ENCODE peak calls at places on chromosomes 12 and 14, in six cellular contexts. S, U, W, T, X and L are unnamed samples.
A peak's percentile ranks its signal among the peaks of the same experiment; 100 is the strongest.

GRCh38 chr12:31991146-31991545 is 31.9 kb downstream of the RESF1 start:
- DNase-seq in S (no peak), U (no peak), W (no peak), T (no peak), X (no peak), L (no peak)

GRCh38 chr12:49959570-49960473 is 1.9 kb upstream of the AQP5 start:
- DNase-seq in S (no peak), U (peak; percentile 64), W (peak; percentile 44), T (no peak), X (no peak), L (peak; percentile 88)

GRCh38 chr14:85416771-85417170 is 113.2 kb upstream of the FLRT2 start:
- DNase-seq in S (no peak), U (peak; percentile 85), W (no peak), T (no peak), X (no peak), L (peak; percentile 44)

GRCh38 chr12:15698377-15698867 is 90.8 kb downstream of the EPS8 start:
- DNase-seq in S (no peak), U (peak; percentile 59), W (no peak), T (no peak), X (no peak), L (no peak)

GRCh38 chr14:61288720-61289119 is 7.6 kb upstream of the TMEM30B start:
- DNase-seq in S (no peak), U (no peak), W (no peak), T (no peak), X (no peak), L (no peak)

GRCh38 chr12:12837025-12837872 is 24.1 kb downstream of the DDX47 start:
- DNase-seq in S (no peak), U (peak; percentile 86), W (no peak), T (no peak), X (no peak), L (peak; percentile 63)

GRCh38 chr14:54572316-54572715 is 5.4 kb downstream of the SAMD4A start:
- DNase-seq in S (no peak), U (peak; percentile 40), W (no peak), T (no peak), X (no peak), L (no peak)

GRCh38 chr14:42869681-42870080 is 1263.0 kb downstream of the LRFN5 start:
- DNase-seq in S (no peak), U (no peak), W (no peak), T (no peak), X (no peak), L (no peak)

GRCh38 chr12:1529228-1529861 is 65.0 kb downstream of the FBXL14 start:
- DNase-seq in S (no peak), U (no peak), W (no peak), T (no peak), X (no peak), L (no peak)

GRCh38 chr12:66584673-66585072 is 94.2 kb downstream of the GRIP1 start:
- DNase-seq in S (no peak), U (no peak), W (no peak), T (no peak), X (no peak), L (no peak)

GRCh38 chr12:124884587-124885438 is 21.1 kb upstream of the SCARB1 start:
- DNase-seq in S (no peak), U (no peak), W (no peak), T (no peak), X (no peak), L (no peak)

GRCh38 chr12:3325736-3326135 is 165.3 kb upstream of the PRMT8 start:
- DNase-seq in S (no peak), U (no peak), W (no peak), T (no peak), X (no peak), L (no peak)

GRCh38 chr12:67667276-67668073 is 18.9 kb downstream of the DYRK2 start:
- DNase-seq in S (no peak), U (peak; percentile 62), W (no peak), T (no peak), X (peak; percentile 82), L (no peak)

GRCh38 chr14:64421166-64421565 is 33.0 kb downstream of the MTHFD1 start:
- DNase-seq in S (no peak), U (peak; percentile 88), W (no peak), T (no peak), X (no peak), L (peak; percentile 79)

GRCh38 chr12:66714709-66715108 is 35.8 kb upstream of the GRIP1 start:
- DNase-seq in S (no peak), U (no peak), W (no peak), T (no peak), X (no peak), L (no peak)

GRCh38 chr14:55884819-55885218 is 233.4 kb upstream of the PELI2 start:
- DNase-seq in S (no peak), U (peak; percentile 44), W (no peak), T (no peak), X (no peak), L (no peak)

GRCh38 chr14:105492966-105493871 is 2.2 kb downstream of the TEDC1 start:
- DNase-seq in S (no peak), U (no peak), W (peak; percentile 62), T (no peak), X (peak; percentile 25), L (no peak)

GRCh38 chr14:99908653-99909250 is 115.5 kb downstream of the EML1 start:
- DNase-seq in S (no peak), U (no peak), W (no peak), T (no peak), X (no peak), L (peak; percentile 78)

GRCh38 chr12:116687888-116688287 is 50.0 kb downstream of the SPRING1 start:
- DNase-seq in S (no peak), U (peak; percentile 39), W (no peak), T (no peak), X (peak; percentile 65), L (no peak)

GRCh38 chr12:4395818-4396217 is 16.3 kb upstream of the FGF23 start:
- DNase-seq in S (no peak), U (no peak), W (no peak), T (no peak), X (no peak), L (no peak)

GRCh38 chr14:104138891-104139459 is 588 bp downstream of the KIF26A start:
- DNase-seq in S (no peak), U (no peak), W (peak; percentile 54), T (no peak), X (peak; percentile 30), L (no peak)

GRCh38 chr12:67720383-67720856 is 71.9 kb downstream of the DYRK2 start:
- DNase-seq in S (no peak), U (peak; percentile 98), W (no peak), T (no peak), X (no peak), L (no peak)

GRCh38 chr14:99166506-99166905 is 105.5 kb downstream of the BCL11B start:
- DNase-seq in S (no peak), U (no peak), W (no peak), T (no peak), X (no peak), L (no peak)

GRCh38 chr14:103526914-103527248 is 2.1 kb upstream of the TRMT61A start:
- DNase-seq in S (no peak), U (no peak), W (no peak), T (no peak), X (no peak), L (no peak)

GRCh38 chr14:89484445-89484844 is 67.4 kb upstream of the FOXN3 start:
- DNase-seq in S (no peak), U (no peak), W (no peak), T (no peak), X (no peak), L (no peak)